ENCODE peak calls at places on chromosomes 1 and 21, in six cellular contexts. Z, M, O, Y, I and C are unnamed samples.

GRCh38 chr1:205346956-205347574 is 9.7 kb downstream of the KLHDC8A start:
- DNase-seq in I (no peak), Y (peak), M (no peak), Z (no peak), O (no peak), C (peak)

GRCh38 chr1:201250326-201251011 is 32.8 kb upstream of the PKP1 start:
- DNase-seq in Z (no peak), Y (no peak), I (no peak), O (no peak), M (no peak), C (no peak)

GRCh38 chr1:178438432-178438831 is 58.3 kb downstream of the CLEC20A start:
- DNase-seq in Y (no peak), Z (no peak), M (no peak), I (no peak), O (no peak), C (no peak)

GRCh38 chr1:239717097-239718051 is 331.0 kb downstream of the CHRM3 start:
- DNase-seq in Y (no peak), O (no peak), I (no peak), M (no peak), Z (no peak), C (no peak)

GRCh38 chr21:35002879-35003722 is 46.0 kb downstream of the RUNX1 start:
- DNase-seq in O (no peak), M (no peak), Z (no peak), Y (peak), I (no peak), C (no peak)

GRCh38 chr1:210980082-210980481 is 153.9 kb downstream of the KCNH1 start:
- DNase-seq in Z (no peak), O (no peak), M (no peak), Y (no peak), I (no peak), C (no peak)

GRCh38 chr1:56845343-56845742 is 9.3 kb upstream of the C8A start:
- DNase-seq in M (no peak), Y (no peak), I (no peak), Z (no peak), O (no peak), C (no peak)

GRCh38 chr1:150513275-150513885 is 2.2 kb upstream of the FALEC start:
- DNase-seq in Y (no peak), M (no peak), O (no peak), Z (no peak), I (no peak), C (no peak)

GRCh38 chr21:44592446-44593365 is at the start of gene KRTAP10-6:
- DNase-seq in M (no peak), O (no peak), I (no peak), Z (no peak), Y (no peak), C (peak)

GRCh38 chr1:74505133-74505532 is 7.3 kb downstream of the LRRC53 start:
- DNase-seq in Y (no peak), Z (no peak), M (no peak), I (no peak), O (no peak), C (no peak)

GRCh38 chr1:43147625-43148319 is 24.3 kb downstream of the EBNA1BP2 start:
- DNase-seq in M (peak), Z (peak), I (peak), Y (peak), O (peak), C (peak)

GRCh38 chr1:180975551-180975950 is 47.1 kb downstream of the STX6 start:
- DNase-seq in Z (no peak), M (no peak), O (no peak), Y (no peak), I (no peak), C (no peak)

GRCh38 chr1:168636642-168637111 is 60.3 kb downstream of the XCL1 start:
- DNase-seq in M (no peak), I (no peak), O (no peak), Y (peak), Z (no peak), C (no peak)

GRCh38 chr1:201559679-201560162 is 20.8 kb downstream of the NAV1 start:
- DNase-seq in Z (peak), I (peak), Y (peak), O (peak), M (peak), C (peak)

GRCh38 chr1:52022133-52022532 is 11.5 kb downstream of the KTI12 start:
- DNase-seq in I (no peak), Y (no peak), O (no peak), Z (no peak), M (no peak), C (no peak)

GRCh38 chr1:234369784-234370183 is 3.5 kb upstream of the COA6 start:
- DNase-seq in Y (no peak), Z (no peak), I (no peak), O (no peak), M (no peak), C (no peak)

GRCh38 chr1:54114955-54115354 is 37.8 kb downstream of the CDCP2 start:
- DNase-seq in O (no peak), M (no peak), Y (no peak), Z (no peak), I (no peak), C (no peak)

GRCh38 chr1:93804412-93804811 is 74.6 kb downstream of the DNTTIP2 start:
- DNase-seq in M (no peak), Z (no peak), I (no peak), Y (no peak), O (no peak), C (no peak)

GRCh38 chr21:32215306-32215685 is 63.6 kb downstream of the MIS18A start:
- DNase-seq in Y (no peak), Z (no peak), M (no peak), O (no peak), I (no peak), C (no peak)

GRCh38 chr1:2583871-2584341 is 2.7 kb upstream of the PRXL2B start:
- DNase-seq in Y (no peak), M (no peak), I (no peak), O (no peak), Z (no peak), C (no peak)

GRCh38 chr1:107480548-107480947 is 339.7 kb downstream of the NTNG1 start:
- DNase-seq in O (no peak), Z (no peak), Y (no peak), I (no peak), M (no peak), C (peak)

GRCh38 chr1:116375884-116376733 is 3.1 kb downstream of the ATP1A1 start:
- DNase-seq in O (peak), I (no peak), Y (peak), M (peak), Z (no peak), C (peak)

GRCh38 chr1:59601032-59601431 is 213.7 kb upstream of the HOOK1 start:
- DNase-seq in Y (peak), I (no peak), M (no peak), O (peak), Z (no peak), C (no peak)